ENCODE peak calls at places on chromosomes 16 and 17, in eight cellular contexts. One of them, this sample, is unnamed.

GRCh38 chr16:80938035-80938927 is 68.4 kb downstream of the CMC2 start:
- DNase-seq in T-cell: no peak
- DNase-seq in HEK293T: peak
- DNase-seq in esophagus squamous epithelium: no peak
- DNase-seq in NCI-H345: no peak
- DNase-seq in Right ventricle myocardium inferior: no peak
- DNase-seq in anterior cingulate cortex: no peak
- DNase-seq in NCI-H748 treated with DMSO at 0.1 percent for 48 hours: no peak
- DNase-seq in this sample: peak

GRCh38 chr16:67186550-67186950 is 2.8 kb upstream of the MATCAP1 start:
- DNase-seq in T-cell: no peak
- DNase-seq in HEK293T: no peak
- DNase-seq in esophagus squamous epithelium: no peak
- DNase-seq in NCI-H345: no peak
- DNase-seq in Right ventricle myocardium inferior: peak
- DNase-seq in anterior cingulate cortex: no peak
- DNase-seq in NCI-H748 treated with DMSO at 0.1 percent for 48 hours: no peak
- DNase-seq in this sample: no peak

GRCh38 chr16:86142801-86143236 is 243.9 kb downstream of the IRF8 start:
- DNase-seq in T-cell: no peak
- DNase-seq in HEK293T: no peak
- DNase-seq in esophagus squamous epithelium: no peak
- DNase-seq in NCI-H345: no peak
- DNase-seq in Right ventricle myocardium inferior: no peak
- DNase-seq in anterior cingulate cortex: no peak
- DNase-seq in NCI-H748 treated with DMSO at 0.1 percent for 48 hours: no peak
- DNase-seq in this sample: no peak

GRCh38 chr17:61700252-61700651 is 109.2 kb upstream of the NACA2 start:
- DNase-seq in T-cell: no peak
- DNase-seq in HEK293T: no peak
- DNase-seq in esophagus squamous epithelium: no peak
- DNase-seq in NCI-H345: no peak
- DNase-seq in Right ventricle myocardium inferior: no peak
- DNase-seq in anterior cingulate cortex: no peak
- DNase-seq in NCI-H748 treated with DMSO at 0.1 percent for 48 hours: no peak
- DNase-seq in this sample: no peak

GRCh38 chr16:46972429-46972970 is 974 bp downstream of the DNAJA2 start:
- DNase-seq in T-cell: no peak
- DNase-seq in HEK293T: peak
- DNase-seq in esophagus squamous epithelium: no peak
- DNase-seq in NCI-H345: peak
- DNase-seq in Right ventricle myocardium inferior: no peak
- DNase-seq in anterior cingulate cortex: no peak
- DNase-seq in NCI-H748 treated with DMSO at 0.1 percent for 48 hours: no peak
- DNase-seq in this sample: no peak

GRCh38 chr16:7325835-7326234 is 6.8 kb upstream of the RBFOX1 start:
- DNase-seq in T-cell: no peak
- DNase-seq in HEK293T: no peak
- DNase-seq in esophagus squamous epithelium: no peak
- DNase-seq in NCI-H345: no peak
- DNase-seq in Right ventricle myocardium inferior: no peak
- DNase-seq in anterior cingulate cortex: no peak
- DNase-seq in NCI-H748 treated with DMSO at 0.1 percent for 48 hours: no peak
- DNase-seq in this sample: no peak

GRCh38 chr17:58378895-58379824 is 27.2 kb upstream of the SUPT4H1 start:
- DNase-seq in T-cell: no peak
- DNase-seq in HEK293T: no peak
- DNase-seq in esophagus squamous epithelium: no peak
- DNase-seq in NCI-H345: no peak
- DNase-seq in Right ventricle myocardium inferior: no peak
- DNase-seq in anterior cingulate cortex: no peak
- DNase-seq in NCI-H748 treated with DMSO at 0.1 percent for 48 hours: no peak
- DNase-seq in this sample: no peak

GRCh38 chr17:22704674-22705073 is 1012.4 kb downstream of the KCNJ18 start:
- DNase-seq in T-cell: no peak
- DNase-seq in HEK293T: no peak
- DNase-seq in esophagus squamous epithelium: no peak
- DNase-seq in NCI-H345: no peak
- DNase-seq in Right ventricle myocardium inferior: no peak
- DNase-seq in anterior cingulate cortex: no peak
- DNase-seq in NCI-H748 treated with DMSO at 0.1 percent for 48 hours: no peak
- DNase-seq in this sample: no peak

GRCh38 chr16:88378836-88379693 is 3.7 kb upstream of the ZNF469 start:
- DNase-seq in T-cell: no peak
- DNase-seq in HEK293T: no peak
- DNase-seq in esophagus squamous epithelium: no peak
- DNase-seq in NCI-H345: no peak
- DNase-seq in Right ventricle myocardium inferior: peak
- DNase-seq in anterior cingulate cortex: no peak
- DNase-seq in NCI-H748 treated with DMSO at 0.1 percent for 48 hours: no peak
- DNase-seq in this sample: no peak

GRCh38 chr17:8792646-8793045 is 6.5 kb downstream of the MFSD6L start:
- DNase-seq in T-cell: no peak
- DNase-seq in HEK293T: no peak
- DNase-seq in esophagus squamous epithelium: no peak
- DNase-seq in NCI-H345: no peak
- DNase-seq in Right ventricle myocardium inferior: no peak
- DNase-seq in anterior cingulate cortex: no peak
- DNase-seq in NCI-H748 treated with DMSO at 0.1 percent for 48 hours: no peak
- DNase-seq in this sample: no peak

GRCh38 chr16:48608452-48608851 is 1.5 kb downstream of the N4BP1 start:
- DNase-seq in T-cell: no peak
- DNase-seq in HEK293T: no peak
- DNase-seq in esophagus squamous epithelium: no peak
- DNase-seq in NCI-H345: no peak
- DNase-seq in Right ventricle myocardium inferior: no peak
- DNase-seq in anterior cingulate cortex: no peak
- DNase-seq in NCI-H748 treated with DMSO at 0.1 percent for 48 hours: no peak
- DNase-seq in this sample: no peak

GRCh38 chr16:53518550-53519416 is 15.8 kb upstream of the AKTIP start:
- DNase-seq in T-cell: peak
- DNase-seq in HEK293T: no peak
- DNase-seq in esophagus squamous epithelium: peak
- DNase-seq in NCI-H345: no peak
- DNase-seq in Right ventricle myocardium inferior: no peak
- DNase-seq in anterior cingulate cortex: no peak
- DNase-seq in NCI-H748 treated with DMSO at 0.1 percent for 48 hours: no peak
- DNase-seq in this sample: no peak

GRCh38 chr16:3695610-3696369 is 21.5 kb downstream of the TRAP1 start:
- DNase-seq in T-cell: no peak
- DNase-seq in HEK293T: no peak
- DNase-seq in esophagus squamous epithelium: no peak
- DNase-seq in NCI-H345: no peak
- DNase-seq in Right ventricle myocardium inferior: no peak
- DNase-seq in anterior cingulate cortex: no peak
- DNase-seq in NCI-H748 treated with DMSO at 0.1 percent for 48 hours: no peak
- DNase-seq in this sample: no peak

GRCh38 chr16:30122621-30123160 is 329 bp downstream of the MAPK3 start:
- DNase-seq in T-cell: peak
- DNase-seq in HEK293T: no peak
- DNase-seq in esophagus squamous epithelium: no peak
- DNase-seq in NCI-H345: peak
- DNase-seq in Right ventricle myocardium inferior: no peak
- DNase-seq in anterior cingulate cortex: no peak
- DNase-seq in NCI-H748 treated with DMSO at 0.1 percent for 48 hours: no peak
- DNase-seq in this sample: no peak

GRCh38 chr17:68491381-68491849 is 20.8 kb upstream of the PRKAR1A start:
- DNase-seq in T-cell: no peak
- DNase-seq in HEK293T: no peak
- DNase-seq in esophagus squamous epithelium: no peak
- DNase-seq in NCI-H345: no peak
- DNase-seq in Right ventricle myocardium inferior: no peak
- DNase-seq in anterior cingulate cortex: no peak
- DNase-seq in NCI-H748 treated with DMSO at 0.1 percent for 48 hours: no peak
- DNase-seq in this sample: no peak